ENCODE peak calls at places on chromosomes 6 and 20, in five cellular contexts. J, X, Z, V and D are unnamed samples.

GRCh38 chr6:73353636-73354388 is at the start of gene DPPA5:
- DNase-seq in J (no peak), X (no peak), Z (no peak), V (no peak), D (no peak)

GRCh38 chr6:92044312-92044711 is 1375.0 kb downstream of the EPHA7 start:
- DNase-seq in J (no peak), X (no peak), Z (no peak), V (no peak), D (no peak)

GRCh38 chr6:75932067-75932466 is 140.4 kb downstream of the IMPG1 start:
- DNase-seq in J (no peak), X (no peak), Z (no peak), V (no peak), D (no peak)

GRCh38 chr6:15382089-15382488 is 136.2 kb downstream of the JARID2 start:
- DNase-seq in J (no peak), X (no peak), Z (no peak), V (no peak), D (no peak)

GRCh38 chr20:48605364-48606116 is 222.3 kb downstream of the PREX1 start:
- DNase-seq in J (no peak), X (peak; percentile 23), Z (peak; percentile 10), V (no peak), D (peak; percentile 37)

GRCh38 chr6:101195581-101195980 is 197.9 kb upstream of the GRIK2 start:
- DNase-seq in J (no peak), X (no peak), Z (no peak), V (no peak), D (no peak)

GRCh38 chr20:49676581-49677291 is 36.9 kb downstream of the B4GALT5 start:
- DNase-seq in J (no peak), X (no peak), Z (no peak), V (peak; percentile 14), D (peak; percentile 34)

GRCh38 chr20:41701596-41702350 is 83.6 kb upstream of the CHD6 start:
- DNase-seq in J (no peak), X (no peak), Z (no peak), V (no peak), D (no peak)

GRCh38 chr20:31985152-31985551 is 17.2 kb downstream of the XKR7 start:
- DNase-seq in J (no peak), X (no peak), Z (no peak), V (no peak), D (no peak)

GRCh38 chr6:17865798-17866725 is 121.4 kb downstream of the KIF13A start:
- DNase-seq in J (peak; percentile 80), X (no peak), Z (peak; percentile 35), V (peak; percentile 74), D (no peak)

GRCh38 chr6:33427585-33428218 is 7.8 kb downstream of the SYNGAP1 start:
- DNase-seq in J (peak; percentile 54), X (peak; percentile 74), Z (peak; percentile 75), V (peak; percentile 57), D (peak; percentile 72)

GRCh38 chr6:146381486-146381885 is 162.1 kb upstream of the RAB32 start:
- DNase-seq in J (no peak), X (no peak), Z (no peak), V (no peak), D (no peak)

GRCh38 chr6:110944681-110945151 is 13.8 kb upstream of the GTF3C6 start:
- DNase-seq in J (no peak), X (no peak), Z (no peak), V (peak; percentile 49), D (no peak)

GRCh38 chr6:157527471-157527907 is 146.5 kb downstream of the ZDHHC14 start:
- DNase-seq in J (peak; percentile 54), X (no peak), Z (no peak), V (no peak), D (peak; percentile 61)

GRCh38 chr20:57772349-57772964 is 62.6 kb upstream of the PMEPA1 start:
- DNase-seq in J (no peak), X (no peak), Z (no peak), V (no peak), D (no peak)

GRCh38 chr6:22556298-22556697 is 13.1 kb upstream of the HDGFL1 start:
- DNase-seq in J (peak; percentile 22), X (no peak), Z (no peak), V (no peak), D (no peak)

GRCh38 chr6:156776470-156776840 is 723 bp upstream of the ARID1B start:
- DNase-seq in J (no peak), X (no peak), Z (no peak), V (no peak), D (no peak)

GRCh38 chr6:7108196-7108963 is 619 bp downstream of the RREB1 start:
- DNase-seq in J (peak; percentile 60), X (peak; percentile 79), Z (peak; percentile 77), V (peak; percentile 61), D (peak; percentile 73)

GRCh38 chr20:8073024-8073832 is 53.7 kb upstream of the TMX4 start:
- DNase-seq in J (no peak), X (no peak), Z (no peak), V (no peak), D (no peak)

GRCh38 chr6:16240618-16241320 is 2.4 kb downstream of the GMPR start:
- DNase-seq in J (no peak), X (no peak), Z (no peak), V (no peak), D (no peak)

GRCh38 chr20:61157301-61157700 is 94.8 kb upstream of the CDH4 start:
- DNase-seq in J (no peak), X (no peak), Z (no peak), V (no peak), D (no peak)

GRCh38 chr6:114354482-114354881 is 11.7 kb upstream of the HS3ST5 start:
- DNase-seq in J (no peak), X (no peak), Z (no peak), V (no peak), D (no peak)

GRCh38 chr6:37480951-37481597 is 18.6 kb downstream of the CCDC167 start:
- DNase-seq in J (no peak), X (no peak), Z (no peak), V (no peak), D (peak; percentile 13)
- H3K36me3 ChIP-seq in J (no peaks in the 10 kb centered on the region), X (no peaks in the 10 kb centered on the region), Z (no peaks in the 10 kb centered on the region), V (peaks cover 18% of the 10 kb centered on the region), D (no peaks in the 10 kb centered on the region)

GRCh38 chr20:45850238-45850637 is 7.0 kb downstream of the ACOT8 start:
- DNase-seq in J (no peak), X (no peak), Z (no peak), V (no peak), D (no peak)

GRCh38 chr20:45848421-45848820 is 8.8 kb downstream of the ACOT8 start:
- DNase-seq in J (no peak), X (no peak), Z (no peak), V (no peak), D (no peak)

GRCh38 chr20:45851501-45851900 is 5.7 kb downstream of the ACOT8 start:
- DNase-seq in J (no peak), X (no peak), Z (no peak), V (no peak), D (no peak)

GRCh38 chr20:45848969-45849582 is 8.1 kb downstream of the ACOT8 start:
- DNase-seq in J (no peak), X (no peak), Z (no peak), V (no peak), D (no peak)

GRCh38 chr20:45850926-45851325 is 6.3 kb downstream of the ACOT8 start:
- DNase-seq in J (no peak), X (no peak), Z (no peak), V (no peak), D (no peak)
- TF ChIP-seq POLR2A in J (no peak), X (no peak), Z (no peak), V (no peak), D (no peak)

DNA sequence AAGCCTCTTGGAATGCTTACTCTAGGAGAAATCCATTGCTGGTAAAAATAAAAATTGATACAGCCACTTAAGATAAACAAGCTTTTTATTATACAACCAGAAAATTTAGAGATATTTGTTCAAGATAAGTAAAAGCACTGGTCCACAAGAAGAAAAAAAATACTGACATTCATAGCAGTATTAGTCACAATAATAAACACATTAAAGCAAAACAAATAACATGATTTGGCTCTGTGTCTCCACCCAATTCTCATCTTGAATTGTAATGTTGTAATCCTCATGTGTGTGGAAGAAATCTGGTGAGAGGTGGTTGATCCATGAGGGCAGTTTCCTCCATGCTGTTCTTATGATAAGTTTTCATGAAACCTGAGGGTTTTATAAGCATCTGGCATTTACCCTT is 1093.5 kb upstream of the ADGRB3 start:
- DNase-seq in J (no peak), X (no peak), Z (no peak), V (no peak), D (no peak)
- H3K9me3 ChIP-seq in J (no peaks in the 10 kb centered on the region), X (no peaks in the 10 kb centered on the region), Z (no peaks in the 10 kb centered on the region), V (no peaks in the 10 kb centered on the region), D (no peaks in the 10 kb centered on the region)

GRCh38 chr20:45647441-45648050 is 16.5 kb upstream of the WFDC9 start:
- DNase-seq in J (no peak), X (no peak), Z (no peak), V (no peak), D (no peak)
- H3K36me3 ChIP-seq in J (no peaks in the 10 kb centered on the region), X (no peaks in the 10 kb centered on the region), Z (no peaks in the 10 kb centered on the region), V (no peaks in the 10 kb centered on the region), D (no peaks in the 10 kb centered on the region)

GRCh38 chr6:134959603-134960002 is 9.7 kb upstream of the ALDH8A1 start:
- DNase-seq in J (no peak), X (no peak), Z (no peak), V (no peak), D (no peak)
- TF ChIP-seq POLR2A in J (no peak), X (no peak), Z (no peak), V (no peak), D (no peak)

GRCh38 chr6:40550096-40550731 is 37.0 kb downstream of the LRFN2 start:
- DNase-seq in J (no peak), X (no peak), Z (no peak), V (peak; percentile 51), D (no peak)
- H3K9me3 ChIP-seq in J (no peaks in the 10 kb centered on the region), X (no peaks in the 10 kb centered on the region), Z (no peaks in the 10 kb centered on the region), V (no peaks in the 10 kb centered on the region), D (no peaks in the 10 kb centered on the region)

GRCh38 chr6:44311304-44311703 is 1.8 kb downstream of the AARS2 start:
- DNase-seq in J (no peak), X (no peak), Z (no peak), V (no peak), D (no peak)
- H3K36me3 ChIP-seq in J (no peaks in the 10 kb centered on the region), X (no peaks in the 10 kb centered on the region), Z (no peaks in the 10 kb centered on the region), V (peaks cover 24% of the 10 kb centered on the region), D (no peaks in the 10 kb centered on the region)

DNA sequence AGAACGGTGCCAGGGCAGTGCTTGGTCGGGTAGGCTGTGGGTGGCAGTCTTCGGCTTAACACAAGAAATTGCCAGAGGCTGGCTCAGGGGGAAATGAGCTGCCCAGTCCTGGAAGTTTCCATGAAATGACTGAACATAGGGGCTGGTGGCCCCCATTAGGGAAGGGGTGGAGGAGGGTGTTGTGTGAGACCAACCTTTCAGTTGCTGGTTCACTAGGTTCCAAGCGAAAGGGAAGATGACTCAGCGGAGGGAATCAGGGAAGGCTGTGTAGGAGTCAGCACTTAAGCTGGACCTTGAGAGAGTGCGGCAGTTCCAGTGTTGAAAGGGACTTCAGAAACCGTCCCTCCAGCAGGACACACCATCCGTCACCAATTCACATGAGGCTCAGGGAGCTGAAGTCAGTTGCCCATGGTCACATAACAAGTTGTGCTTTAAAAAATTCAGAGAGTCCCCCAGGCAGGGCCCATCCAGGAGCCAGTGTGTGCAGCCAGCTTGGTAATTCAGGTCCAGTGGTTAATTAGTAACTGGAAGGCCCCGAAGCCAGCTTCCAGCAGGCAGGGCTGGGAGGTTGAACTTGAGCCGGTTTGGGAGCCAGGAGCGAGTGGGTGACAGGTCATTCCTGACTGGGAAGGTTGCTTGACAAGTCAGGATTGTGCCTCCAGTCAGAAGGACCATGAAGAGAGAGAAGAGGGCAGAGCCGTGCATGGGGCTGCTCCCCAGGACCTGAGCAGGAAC is at the start of gene SGK2:
- DNase-seq in J (no peak), X (peak; percentile 83), Z (no peak), V (no peak), D (peak; percentile 96)
- TF ChIP-seq POLR2A in J (no peak), X (peak; percentile 57), Z (no peak), V (no peak), D (peak; percentile 63)